ENCODE peak calls at places on chromosome 2, in nine cellular contexts. T, O, N, E, W, V, H, M and K are unnamed samples.

GRCh38 chr2:112433932-112434730 is 686 bp upstream of the RGPD8 start:
- DNase-seq in T (no peak), O (no peak), N (no peak), E (peak; percentile 3), W (no peak), V (no peak), H (no peak), M (no peak), K (no peak)

GRCh38 chr2:214808961-214809750 is at the start of gene BARD1:
- DNase-seq in T (peak; percentile 64), O (peak; percentile 43), N (peak; percentile 81), E (peak; percentile 90), W (peak; percentile 47), V (peak; percentile 46), H (peak; percentile 45), M (peak; percentile 17), K (peak; percentile 70)

GRCh38 chr2:233429175-233429897 is 75.0 kb downstream of the DGKD start:
- DNase-seq in T (no peak), O (no peak), N (no peak), E (peak; percentile 41), W (no peak), V (no peak), H (no peak), M (no peak), K (no peak)

GRCh38 chr2:165952600-165953210 is 871 bp downstream of the TTC21B start:
- DNase-seq in T (peak; percentile 2), O (no peak), N (peak; percentile 16), E (no peak), W (peak; percentile 17), V (no peak), H (no peak), M (no peak), K (peak; percentile 42)

GRCh38 chr2:242038166-242038927 is 168.8 kb downstream of the RTP5 start:
- DNase-seq in T (no peak), O (no peak), N (no peak), E (no peak), W (no peak), V (no peak), H (no peak), M (no peak), K (no peak)

GRCh38 chr2:221958224-221958623 is 340.6 kb downstream of the PAX3 start:
- DNase-seq in T (peak; percentile 7), O (no peak), N (peak; percentile 5), E (no peak), W (no peak), V (no peak), H (no peak), M (no peak), K (no peak)

GRCh38 chr2:10709290-10709939 is 12.0 kb upstream of the ATP6V1C2 start:
- DNase-seq in T (peak; percentile 58), O (no peak), N (peak; percentile 55), E (no peak), W (no peak), V (no peak), H (no peak), M (no peak), K (peak; percentile 32)

GRCh38 chr2:39529836-39530235 is 92.8 kb upstream of the MAP4K3 start:
- DNase-seq in T (no peak), O (no peak), N (no peak), E (no peak), W (no peak), V (no peak), H (no peak), M (no peak), K (no peak)

GRCh38 chr2:174013310-174013751 is 48.2 kb upstream of the SP3 start:
- DNase-seq in T (no peak), O (no peak), N (peak; percentile 60), E (peak; percentile 74), W (no peak), V (no peak), H (peak; percentile 48), M (no peak), K (no peak)

GRCh38 chr2:24621779-24622538 is 130.9 kb downstream of the NCOA1 start:
- DNase-seq in T (no peak), O (no peak), N (no peak), E (no peak), W (no peak), V (no peak), H (no peak), M (no peak), K (no peak)